ENCODE peak calls at places on chromosomes 4 and X, in six cellular contexts. Y is K562, V is SK-N-SH, L is GM12878, J is HCT116, P is HepG2. T is an unnamed sample.

GRCh38 chr4:5747746-5748365 is 36.9 kb downstream of the EVC start:
- DNase-seq in V (no peak), J (no peak), P (no peak), L (no peak), Y (no peak), T (no peak)

GRCh38 chrX:39073131-39073530 is 271.9 kb downstream of the MID1IP1 start:
- DNase-seq in L (no peak), Y (no peak), P (no peak), J (no peak), V (no peak), T (no peak)

GRCh38 chrX:1249101-1249887 is 19.3 kb upstream of the CSF2RA start:
- DNase-seq in Y (peak), J (no peak), V (no peak), L (peak), P (peak), T (peak)

GRCh38 chr4:157818946-157819692 is 353.7 kb downstream of the GASK1B start:
- DNase-seq in J (no peak), V (no peak), P (no peak), Y (no peak), L (no peak), T (no peak)

GRCh38 chr4:88705805-88706518 is 8.3 kb upstream of the NAP1L5 start:
- DNase-seq in P (no peak), V (no peak), L (no peak), J (no peak), Y (no peak), T (no peak)

GRCh38 chr4:41530741-41531140 is 7.2 kb upstream of the LIMCH1 start:
- DNase-seq in V (no peak), J (no peak), L (no peak), P (no peak), Y (no peak), T (no peak)

GRCh38 chr4:151329217-151330007 is 4.0 kb upstream of the SH3D19 start:
- DNase-seq in Y (no peak), P (no peak), L (no peak), V (no peak), J (no peak), T (no peak)

GRCh38 chrX:131058136-131058868 is at the start of gene ARHGAP36:
- DNase-seq in J (no peak), V (no peak), L (no peak), Y (peak), P (no peak), T (peak)

GRCh38 chrX:3143043-3143799 is 102.0 kb downstream of the ARSF start:
- DNase-seq in L (no peak), J (peak), P (peak), Y (peak), V (no peak), T (no peak)

GRCh38 chr4:112348488-112349158 is 51.5 kb downstream of the ALPK1 start:
- DNase-seq in J (peak), Y (peak), L (no peak), V (peak), P (peak), T (peak)

GRCh38 chrX:129823115-129823514 is 20.6 kb downstream of the ZDHHC9 start:
- DNase-seq in L (no peak), V (peak), J (no peak), P (no peak), Y (peak), T (peak)

GRCh38 chr4:26048378-26048882 is 134.4 kb downstream of the SMIM20 start:
- DNase-seq in Y (no peak), P (no peak), L (no peak), J (no peak), V (peak), T (no peak)

GRCh38 chr4:107037188-107037587 is 1.1 kb upstream of the DKK2 start:
- DNase-seq in L (no peak), Y (peak), P (no peak), V (peak), J (no peak), T (peak)

GRCh38 chr4:47499705-47500104 is 14.6 kb downstream of the ATP10D start:
- DNase-seq in P (no peak), L (no peak), J (no peak), Y (no peak), V (no peak), T (no peak)

GRCh38 chrX:33211356-33212254 is at the start of gene DMD:
- DNase-seq in Y (no peak), L (no peak), V (no peak), P (peak), J (no peak), T (peak)

GRCh38 chr4:1247811-1248261 is 1.1 kb downstream of the CTBP1 start:
- DNase-seq in J (no peak), L (no peak), Y (no peak), P (no peak), V (no peak), T (no peak)

GRCh38 chr4:16544251-16544721 is 318.0 kb upstream of the TAPT1 start:
- DNase-seq in Y (no peak), L (no peak), P (no peak), V (no peak), J (no peak), T (no peak)

GRCh38 chrX:2685886-2686285 is 5.2 kb upstream of the CD99 start:
- DNase-seq in J (no peak), L (no peak), P (no peak), Y (no peak), V (no peak), T (no peak)

GRCh38 chr4:42252315-42252714 is 99.9 kb upstream of the BEND4 start:
- DNase-seq in Y (no peak), L (no peak), V (no peak), P (no peak), J (no peak), T (no peak)

GRCh38 chr4:4574792-4575191 is 32.9 kb upstream of the STX18 start:
- DNase-seq in Y (peak), V (no peak), P (no peak), L (no peak), J (peak), T (peak)
- H2AFZ ChIP-seq in Y (peak), V (peak), P (no peak), L (peak), J (no peak), T (peak)

GRCh38 chr4:72893354-72894066 is 176.0 kb downstream of the COX18 start:
- DNase-seq in P (no peak), L (no peak), Y (no peak), V (no peak), J (no peak), T (no peak)

GRCh38 chr4:72895408-72895807 is 174.1 kb downstream of the COX18 start:
- DNase-seq in L (no peak), P (no peak), V (no peak), Y (no peak), J (no peak), T (peak)

GRCh38 chr4:72899621-72900020 is 169.9 kb downstream of the COX18 start:
- DNase-seq in J (no peak), Y (no peak), V (no peak), P (no peak), L (no peak), T (peak)

GRCh38 chr4:72899214-72899613 is 170.3 kb downstream of the COX18 start:
- DNase-seq in V (no peak), J (no peak), L (no peak), Y (no peak), P (peak), T (peak)

GRCh38 chr4:72896515-72896914 is 173.0 kb downstream of the COX18 start:
- DNase-seq in P (peak), V (no peak), Y (no peak), J (no peak), L (no peak), T (peak)
- TF ChIP-seq POLR2AphosphoS5 in P (no peak), V (no peak), Y (no peak), J (no peak), L (no peak), T (no peak)

DNA sequence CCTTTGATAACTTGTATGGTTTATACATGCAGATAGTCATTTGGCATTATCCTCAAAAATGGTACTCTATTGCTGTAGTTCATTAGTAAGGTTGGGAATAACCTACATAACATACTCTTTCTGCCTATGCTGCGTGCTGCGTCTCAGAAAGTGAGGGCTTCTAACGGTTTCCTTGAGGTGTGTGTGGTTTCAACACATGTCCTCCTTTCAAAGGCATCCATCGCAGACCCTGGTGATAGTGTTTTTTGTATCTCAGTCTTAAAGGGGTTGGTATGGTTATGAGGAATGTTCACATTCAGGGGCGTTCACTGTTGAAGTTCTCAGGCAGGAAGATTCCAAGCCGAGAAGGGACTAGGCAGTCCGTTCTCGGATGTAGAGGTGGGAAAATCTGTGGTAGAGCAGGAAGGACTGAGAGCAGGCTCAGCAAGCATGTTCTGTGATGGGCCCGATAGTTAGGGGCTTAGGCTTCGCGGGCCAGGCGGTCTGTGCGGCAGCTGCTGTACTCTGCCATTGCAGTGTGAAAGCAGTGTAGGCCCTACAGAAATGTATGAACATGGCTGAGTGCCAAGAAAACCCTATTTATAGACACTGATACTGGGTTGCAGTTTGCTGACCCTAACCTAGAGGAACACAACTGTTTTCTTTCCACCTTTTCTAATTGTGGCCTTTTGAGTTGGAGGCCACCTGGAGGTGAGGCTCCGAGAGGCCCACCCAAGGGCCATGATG is 123.2 kb downstream of the GPR143 start:
- DNase-seq in V (no peak), J (no peak), P (no peak), Y (peak), L (no peak), T (no peak)
- TF ChIP-seq REST in V (no peak), J (no peak), P (no peak), Y (no peak), L (no peak), T (no peak)

GRCh38 chr4:17688011-17688441 is 73.6 kb downstream of the MED28 start:
- DNase-seq in J (no peak), L (no peak), Y (no peak), P (no peak), V (no peak), T (no peak)
- H2AFZ ChIP-seq in J (no peak), L (no peak), Y (peak), P (no peak), V (no peak), T (peak)